ENCODE peak calls at places on chromosomes 2 and 18, in seven cellular contexts. W, Z, D, S, H, Y and N are unnamed samples.

GRCh38 chr2:220147186-220147585 is 519.8 kb downstream of the SLC4A3 start:
- DNase-seq in W (no peak), Z (no peak), D (no peak), S (no peak), H (no peak), Y (no peak), N (peak; percentile 57)

GRCh38 chr2:196234672-196235071 is 63.3 kb upstream of the STK17B start:
- DNase-seq in W (no peak), Z (no peak), D (peak; percentile 66), S (peak; percentile 52), H (no peak), Y (no peak), N (peak; percentile 49)

GRCh38 chr18:6004119-6004518 is 108.8 kb upstream of the TMEM200C start:
- DNase-seq in W (no peak), Z (no peak), D (no peak), S (peak; percentile 74), H (no peak), Y (no peak), N (no peak)

GRCh38 chr18:7872569-7872968 is 305.5 kb downstream of the PTPRM start:
- DNase-seq in W (no peak), Z (no peak), D (peak; percentile 90), S (no peak), H (no peak), Y (no peak), N (peak; percentile 77)

GRCh38 chr2:156908825-156909224 is 348.7 kb upstream of the GALNT5 start:
- DNase-seq in W (no peak), Z (no peak), D (peak; percentile 85), S (peak; percentile 21), H (no peak), Y (no peak), N (peak; percentile 41)

GRCh38 chr2:165627463-165627862 is 158.0 kb downstream of the CSRNP3 start:
- DNase-seq in W (no peak), Z (peak; percentile 23), D (peak; percentile 71), S (no peak), H (no peak), Y (no peak), N (peak; percentile 19)

GRCh38 chr2:217064234-217065103 is 204.6 kb upstream of the TNP1 start:
- DNase-seq in W (no peak), Z (no peak), D (no peak), S (peak; percentile 15), H (peak; percentile 76), Y (no peak), N (peak; percentile 31)

GRCh38 chr2:32627441-32627900 is 379 bp upstream of the TTC27 start:
- DNase-seq in W (peak; percentile 51), Z (peak; percentile 1), D (peak; percentile 54), S (no peak), H (peak; percentile 66), Y (peak; percentile 37), N (peak; percentile 61)

GRCh38 chr2:101106453-101107181 is 44.6 kb downstream of the TBC1D8 start:
- DNase-seq in W (no peak), Z (no peak), D (no peak), S (no peak), H (no peak), Y (peak; percentile 56), N (peak; percentile 31)

GRCh38 chr2:235045336-235045972 is 93.6 kb downstream of the SH3BP4 start:
- DNase-seq in W (no peak), Z (no peak), D (no peak), S (peak; percentile 65), H (no peak), Y (peak; percentile 68), N (no peak)

GRCh38 chr2:236346366-236346765 is 82.2 kb upstream of the ASB18 start:
- DNase-seq in W (no peak), Z (no peak), D (no peak), S (no peak), H (no peak), Y (no peak), N (no peak)

GRCh38 chr18:75728621-75729020 is 301.1 kb upstream of the SMIM21 start:
- DNase-seq in W (no peak), Z (no peak), D (no peak), S (no peak), H (no peak), Y (no peak), N (no peak)

GRCh38 chr18:40019797-40020392 is 1935.1 kb upstream of the PIK3C3 start:
- DNase-seq in W (no peak), Z (no peak), D (no peak), S (no peak), H (no peak), Y (no peak), N (peak; percentile 11)

DNA sequence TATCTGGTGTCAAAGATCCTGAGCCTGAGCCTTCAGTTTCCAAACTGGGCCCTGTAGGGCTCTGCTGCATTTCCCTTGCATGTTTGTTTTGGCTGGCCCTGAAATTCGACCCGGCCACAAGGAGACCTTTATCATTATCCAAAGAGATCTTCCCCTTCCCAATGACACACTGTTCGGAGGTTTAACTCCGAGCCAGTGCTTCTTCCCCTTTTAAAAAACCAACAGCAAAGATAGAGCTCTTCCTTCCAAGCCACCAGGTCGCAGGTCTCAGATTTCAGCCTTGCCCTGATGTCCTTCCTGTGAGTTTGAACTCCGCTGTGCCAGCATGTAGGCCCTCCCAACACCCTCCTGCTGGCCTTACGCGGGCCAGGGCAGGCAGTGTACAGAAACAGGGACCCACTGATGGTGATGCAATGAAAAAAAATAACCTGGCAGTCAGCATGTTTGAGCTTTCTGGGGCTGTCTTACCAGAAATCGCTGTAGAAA is 53.1 kb downstream of the FECH start:
- DNase-seq in W (no peak), Z (no peak), D (no peak), S (no peak), H (peak; percentile 54), Y (no peak), N (peak; percentile 62)
- H3K4me3 ChIP-seq in W (peak overlapping the region; percentile 2), Z (no peak overlapping the region), D (no peak overlapping the region), S (no peak overlapping the region), H (peak overlapping the region; percentile 6), Y (no peak overlapping the region), N (no peak overlapping the region)

GRCh38 chr2:134778372-134778771 is 59.6 kb upstream of the TMEM163 start:
- DNase-seq in W (no peak), Z (no peak), D (no peak), S (no peak), H (peak; percentile 20), Y (peak; percentile 30), N (no peak)
- TF ChIP-seq CTCF in W (no peak), Z (peak; percentile 49), D (no peak), S (peak; percentile 13), H (peak; percentile 53), Y (no peak), N (no peak)

DNA sequence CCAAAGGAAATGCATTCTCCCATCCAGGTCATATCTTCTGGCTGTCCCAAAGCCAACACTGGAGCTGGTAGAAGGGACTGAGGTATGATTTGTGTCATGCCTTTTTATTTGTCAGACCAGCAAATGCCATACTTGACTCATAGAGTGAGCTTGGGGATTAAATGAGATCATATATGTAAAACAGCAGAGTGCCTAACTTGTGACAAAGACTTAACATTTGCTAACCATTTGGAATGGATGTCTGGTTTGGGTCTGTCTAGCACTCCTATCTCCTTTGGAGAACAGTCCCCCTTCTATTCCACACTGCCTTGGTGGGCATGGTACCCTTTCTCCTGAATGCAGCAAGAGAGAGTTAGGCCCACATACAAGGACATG is 128.5 kb upstream of the LGALSL start:
- DNase-seq in W (no peak), Z (no peak), D (peak; percentile 62), S (peak; percentile 53), H (no peak), Y (no peak), N (no peak)
- H3K4me3 ChIP-seq in W (no peak overlapping the region), Z (no peak overlapping the region), D (no peak overlapping the region), S (no peak overlapping the region), H (no peak overlapping the region), Y (no peak overlapping the region), N (no peak overlapping the region)

GRCh38 chr2:233062447-233062842 is 2.3 kb downstream of the INPP5D start:
- DNase-seq in W (no peak), Z (no peak), D (no peak), S (no peak), H (no peak), Y (peak; percentile 23), N (no peak)

GRCh38 chr2:233061007-233061590 is 957 bp downstream of the INPP5D start:
- DNase-seq in W (no peak), Z (no peak), D (no peak), S (peak; percentile 75), H (no peak), Y (peak; percentile 25), N (no peak)

GRCh38 chr2:233060500-233061006 is 411 bp downstream of the INPP5D start:
- DNase-seq in W (no peak), Z (no peak), D (no peak), S (no peak), H (no peak), Y (peak; percentile 25), N (no peak)

GRCh38 chr2:233062946-233063268 is 2.8 kb downstream of the INPP5D start:
- DNase-seq in W (no peak), Z (no peak), D (no peak), S (no peak), H (no peak), Y (no peak), N (no peak)

GRCh38 chr2:233061591-233062446 is 1.7 kb downstream of the INPP5D start:
- DNase-seq in W (peak; percentile 28), Z (no peak), D (no peak), S (peak; percentile 85), H (peak; percentile 49), Y (peak; percentile 60), N (peak; percentile 28)
- TF ChIP-seq CTCF in W (peak; percentile 15), Z (no peak), D (no peak), S (peak; percentile 57), H (no peak), Y (no peak), N (peak; percentile 13)

GRCh38 chr2:1488851-1489250 is 75.6 kb downstream of the TPO start:
- DNase-seq in W (no peak), Z (no peak), D (no peak), S (no peak), H (no peak), Y (no peak), N (no peak)
- H3K4me3 ChIP-seq in W (no peak overlapping the region), Z (no peak overlapping the region), D (no peak overlapping the region), S (no peak overlapping the region), H (no peak overlapping the region), Y (no peak overlapping the region), N (no peak overlapping the region)

GRCh38 chr2:79861059-79861374 is 348.2 kb downstream of the CTNNA2 start:
- DNase-seq in W (no peak), Z (no peak), D (no peak), S (no peak), H (no peak), Y (no peak), N (no peak)

GRCh38 chr2:79857888-79858287 is 345.0 kb downstream of the CTNNA2 start:
- DNase-seq in W (no peak), Z (no peak), D (no peak), S (no peak), H (no peak), Y (no peak), N (no peak)

GRCh38 chr2:79862756-79863155 is 349.9 kb downstream of the CTNNA2 start:
- DNase-seq in W (no peak), Z (no peak), D (no peak), S (no peak), H (no peak), Y (no peak), N (no peak)

GRCh38 chr2:79855264-79856006 is 342.6 kb downstream of the CTNNA2 start:
- DNase-seq in W (no peak), Z (no peak), D (no peak), S (no peak), H (peak; percentile 53), Y (peak; percentile 47), N (no peak)

GRCh38 chr2:79860233-79861058 is 347.6 kb downstream of the CTNNA2 start:
- DNase-seq in W (no peak), Z (no peak), D (peak; percentile 8), S (no peak), H (peak; percentile 61), Y (no peak), N (no peak)
- TF ChIP-seq CTCF in W (no peak), Z (peak; percentile 80), D (peak; percentile 13), S (no peak), H (peak; percentile 76), Y (no peak), N (peak; percentile 46)

GRCh38 chr18:79788096-79789085 is 9.3 kb upstream of the KCNG2 start:
- DNase-seq in W (no peak), Z (no peak), D (no peak), S (no peak), H (peak; percentile 49), Y (no peak), N (no peak)
- H3K4me3 ChIP-seq in W (peak overlapping the region; percentile 29), Z (no peak overlapping the region), D (no peak overlapping the region), S (no peak overlapping the region), H (peak overlapping the region; percentile 40), Y (peak overlapping the region; percentile 10), N (no peak overlapping the region)